ENCODE peak calls at places on chromosomes 5 and 9, in seven cellular contexts. O is heart left ventricle, L is A549, J is tibial nerve, H is thyroid gland, V is right lobe of liver, C is vagina. P is an unnamed sample.

GRCh38 chr5:73654171-73654811 is 28.3 kb downstream of the ARHGEF28 start:
- DNase-seq in O (no peak), L (peak), J (no peak), H (no peak), V (no peak), C (no peak), P (no peak)

GRCh38 chr9:34744295-34745221 is 34.6 kb upstream of the CCL21 start:
- DNase-seq in O (no peak), L (peak), J (no peak), H (no peak), V (no peak), C (no peak), P (no peak)

GRCh38 chr5:93800988-93801811 is 59.8 kb upstream of the POU5F2 start:
- DNase-seq in O (no peak), L (peak), J (peak), H (peak), V (no peak), C (no peak), P (no peak)

GRCh38 chr5:115386657-115387056 is 90.2 kb upstream of the CCDC112 start:
- DNase-seq in O (no peak), L (no peak), J (no peak), H (no peak), V (no peak), C (no peak), P (no peak)

GRCh38 chr9:36959681-36960574 is 74.1 kb downstream of the PAX5 start:
- DNase-seq in O (no peak), L (no peak), J (no peak), H (no peak), V (no peak), C (no peak), P (no peak)

GRCh38 chr5:37722236-37723146 is 117.3 kb downstream of the GDNF start:
- DNase-seq in O (no peak), L (peak), J (no peak), H (no peak), V (no peak), C (no peak), P (no peak)

GRCh38 chr9:137000177-137000930 is 4.0 kb upstream of the CLIC3 start:
- DNase-seq in O (no peak), L (no peak), J (no peak), H (no peak), V (no peak), C (no peak), P (no peak)

GRCh38 chr5:37889612-37890317 is 49.9 kb upstream of the GDNF start:
- DNase-seq in O (no peak), L (no peak), J (no peak), H (no peak), V (no peak), C (no peak), P (no peak)

GRCh38 chr9:99851028-99851822 is 29.5 kb downstream of the NR4A3 start:
- DNase-seq in O (no peak), L (no peak), J (no peak), H (no peak), V (no peak), C (no peak), P (peak)

GRCh38 chr5:139296862-139297326 is 3.4 kb downstream of the MATR3 start:
- DNase-seq in O (no peak), L (no peak), J (no peak), H (peak), V (no peak), C (no peak), P (peak)

DNA sequence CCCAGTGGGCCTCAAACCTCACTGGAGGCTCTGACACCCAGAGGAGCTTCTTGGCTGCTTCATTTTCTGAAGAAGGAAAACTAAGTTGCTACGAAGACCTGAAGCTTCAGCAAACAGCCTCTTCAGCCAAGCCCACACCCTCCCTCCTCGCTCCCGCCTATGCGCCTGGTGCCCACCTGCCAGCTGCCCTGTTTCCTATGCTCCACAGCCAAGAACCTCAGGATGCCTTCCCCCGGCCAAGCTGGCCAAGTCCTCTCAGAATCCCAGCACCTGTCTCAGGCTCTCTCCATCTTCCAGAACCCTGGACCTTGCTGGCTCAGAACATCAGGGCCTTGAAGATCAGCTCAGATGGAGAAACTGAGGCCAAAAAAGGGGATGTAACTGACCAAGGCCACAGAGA is 60.4 kb downstream of the STK10 start:
- DNase-seq in O (no peak), L (no peak), J (no peak), H (no peak), V (no peak), C (no peak), P (no peak)
- TF ChIP-seq POLR2A in O (no peak), L (no peak), J (no peak), H (no peak), V (no peak), C (no peak), P (no peak)

DNA sequence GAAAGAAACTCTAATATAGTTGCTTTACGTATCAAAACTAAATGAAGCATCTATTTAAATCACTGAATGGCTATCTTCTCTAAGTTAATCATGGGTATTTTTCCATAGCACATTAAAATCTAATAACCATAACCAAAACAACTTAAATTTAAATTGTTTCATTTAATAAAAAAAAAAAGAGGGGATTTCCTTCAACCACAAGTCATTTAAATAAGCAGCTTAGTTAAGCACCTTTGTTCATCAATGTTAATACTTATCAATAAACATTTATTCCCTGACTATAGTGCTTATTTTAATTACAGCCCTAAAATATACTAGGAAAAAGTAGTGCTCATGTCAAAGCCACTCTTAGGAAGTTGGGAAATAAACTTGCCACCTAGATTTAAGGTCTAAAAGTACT is 30.3 kb downstream of the ZNF608 start:
- DNase-seq in O (no peak), L (no peak), J (no peak), H (no peak), V (no peak), C (no peak), P (no peak)
- TF ChIP-seq CTCF in O (no peak), L (no peak), J (no peak), H (no peak), V (no peak), C (no peak), P (no peak)

DNA sequence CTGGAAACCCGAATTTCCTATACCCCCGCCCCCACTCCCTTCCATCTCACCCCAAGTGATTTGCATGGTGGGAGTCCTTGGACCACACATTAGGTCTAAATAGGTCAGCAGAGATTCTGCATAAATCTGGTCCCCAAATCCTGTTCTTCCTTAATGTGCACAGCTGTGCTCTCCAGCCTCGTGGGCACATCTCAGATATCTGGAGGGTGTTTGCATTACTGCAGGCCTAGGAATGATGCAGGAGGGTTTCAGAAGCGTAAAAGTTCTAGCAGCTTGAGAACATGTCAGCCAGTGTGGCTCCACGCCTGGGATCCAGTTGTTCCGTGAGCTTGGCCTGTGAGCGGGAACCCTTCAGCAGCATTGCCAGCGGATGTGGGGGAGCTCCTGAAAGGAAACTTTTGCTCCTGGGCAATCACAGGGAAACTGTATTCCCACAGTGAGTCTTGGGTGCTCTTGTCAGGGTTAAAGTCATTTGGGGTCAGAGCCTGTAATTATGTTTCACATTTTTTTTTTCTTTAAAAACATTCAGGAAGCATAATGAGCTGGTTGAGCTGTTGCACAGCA is 12.9 kb downstream of the ARHGAP26 start:
- DNase-seq in O (peak), L (no peak), J (peak), H (no peak), V (no peak), C (peak), P (no peak)
- H3K27ac ChIP-seq in O (peak), L (peak), J (peak), H (no peak), V (no peak), C (peak), P (peak)

DNA sequence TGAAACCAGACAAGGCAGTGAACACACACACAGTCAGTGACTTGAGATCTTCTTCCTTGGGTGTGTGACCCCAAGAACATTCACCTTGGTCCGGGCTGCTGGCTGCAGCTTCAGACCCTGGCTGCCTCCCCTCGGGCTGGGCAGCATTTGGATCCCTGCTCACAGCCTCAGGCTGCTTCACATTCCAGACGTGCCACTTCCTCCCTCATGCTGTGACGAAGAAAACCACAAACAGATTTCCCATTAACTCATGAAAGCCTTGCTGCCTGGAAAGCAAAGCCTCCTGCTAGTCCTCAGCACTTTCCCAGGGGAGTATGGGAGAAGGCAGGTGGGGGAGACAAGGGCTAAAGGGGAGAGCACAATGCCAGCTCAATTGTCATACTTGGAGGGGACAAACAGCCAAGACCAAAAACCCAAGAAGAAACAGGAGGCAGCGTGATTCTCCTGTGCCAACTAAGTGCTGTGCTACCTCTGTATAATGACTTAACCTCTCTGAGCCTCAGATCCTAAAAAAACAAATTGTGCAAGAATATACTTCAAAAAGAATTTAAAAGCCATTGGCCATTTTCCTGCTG is 594.6 kb upstream of the BRINP1 start:
- DNase-seq in O (no peak), L (peak), J (no peak), H (peak), V (no peak), C (no peak), P (no peak)
- TF ChIP-seq POLR2A in O (no peak), L (no peak), J (no peak), H (peak), V (no peak), C (no peak), P (no peak)

DNA sequence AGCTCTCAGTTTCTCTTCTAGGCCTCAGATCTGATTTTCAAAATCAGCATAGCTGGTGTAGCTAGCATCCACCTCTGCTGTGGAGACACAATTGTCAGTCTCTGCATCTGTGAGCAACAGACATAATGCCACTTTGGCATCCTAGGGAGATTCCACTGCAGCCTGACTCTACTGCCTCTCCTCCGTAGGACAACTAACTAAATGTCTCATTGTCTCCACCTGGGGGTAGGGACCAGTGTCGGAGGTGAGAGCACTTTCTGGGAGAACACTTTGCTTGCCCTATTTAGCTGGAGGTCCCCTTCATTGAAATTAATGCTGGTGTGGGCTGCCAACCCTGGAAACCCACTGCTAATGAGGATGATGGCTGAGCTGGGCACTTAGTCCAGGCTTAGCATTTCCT is 1.4 kb downstream of the PPP3R2 start:
- DNase-seq in O (no peak), L (no peak), J (no peak), H (no peak), V (no peak), C (no peak), P (peak)
- TF ChIP-seq CTCF in O (no peak), L (no peak), J (no peak), H (no peak), V (no peak), C (no peak), P (no peak)

GRCh38 chr9:117546894-117547293 is 132.0 kb upstream of the ASTN2 start:
- DNase-seq in O (peak), L (peak), J (no peak), H (peak), V (peak), C (no peak), P (no peak)
- H3K27ac ChIP-seq in O (no peak), L (no peak), J (no peak), H (no peak), V (no peak), C (no peak), P (no peak)

GRCh38 chr5:149641000-149641576 is 59.8 kb downstream of the ARHGEF37 start:
- DNase-seq in O (peak), L (peak), J (peak), H (no peak), V (no peak), C (no peak), P (no peak)
- TF ChIP-seq POLR2A in O (no peak), L (no peak), J (no peak), H (no peak), V (no peak), C (no peak), P (no peak)

GRCh38 chr5:141889282-141889871 is 11.2 kb upstream of the PCDH1 start:
- DNase-seq in O (no peak), L (peak), J (no peak), H (no peak), V (no peak), C (no peak), P (no peak)
- TF ChIP-seq CTCF in O (peak), L (peak), J (no peak), H (no peak), V (peak), C (no peak), P (no peak)

GRCh38 chr9:114176601-114177295 is 21.4 kb downstream of the COL27A1 start:
- DNase-seq in O (no peak), L (no peak), J (no peak), H (no peak), V (peak), C (no peak), P (no peak)
- H3K27ac ChIP-seq in O (peak), L (peak), J (peak), H (no peak), V (peak), C (peak), P (peak)

GRCh38 chr5:172699423-172699822 is 58.4 kb downstream of the NEURL1B start:
- DNase-seq in O (no peak), L (no peak), J (no peak), H (no peak), V (peak), C (no peak), P (no peak)

GRCh38 chr5:172696171-172696849 is 55.2 kb downstream of the NEURL1B start:
- DNase-seq in O (peak), L (no peak), J (no peak), H (no peak), V (peak), C (no peak), P (no peak)

GRCh38 chr5:172699999-172700685 is 59.1 kb downstream of the NEURL1B start:
- DNase-seq in O (no peak), L (no peak), J (no peak), H (no peak), V (peak), C (no peak), P (no peak)

GRCh38 chr5:172695431-172696054 is 54.5 kb downstream of the NEURL1B start:
- DNase-seq in O (no peak), L (no peak), J (no peak), H (no peak), V (peak), C (no peak), P (no peak)

GRCh38 chr5:172697123-172698121 is 56.4 kb downstream of the NEURL1B start:
- DNase-seq in O (peak), L (peak), J (peak), H (peak), V (peak), C (peak), P (peak)
- TF ChIP-seq POLR2A in O (peak), L (no peak), J (no peak), H (peak), V (no peak), C (no peak), P (no peak)

P was measured in esophagus muscularis mucosa.